ENCODE peak calls at places on chromosomes 4 and X, in four cellular contexts. T is cardiac muscle cell, G is upper lobe of left lung, Z is adrenal gland. J is an unnamed sample.

GRCh38 chr4:55553442-55553841 is 6.7 kb upstream of the CLOCK start:
- DNase-seq in T (peak), G (no peak), Z (no peak), J (peak)

GRCh38 chr4:38366451-38366850 is 297.5 kb upstream of the KLF3 start:
- DNase-seq in T (peak), G (no peak), Z (peak), J (no peak)

GRCh38 chrX:46375831-46376230 is 169.4 kb downstream of the ZNF674 start:
- DNase-seq in T (no peak), G (no peak), Z (no peak), J (no peak)

GRCh38 chr4:171203425-171203824 is 609.8 kb upstream of the GALNTL6 start:
- DNase-seq in T (no peak), G (no peak), Z (no peak), J (no peak)

GRCh38 chr4:5956285-5957021 is 61.8 kb downstream of the C4orf50 start:
- DNase-seq in T (no peak), G (no peak), Z (peak), J (no peak)

GRCh38 chr4:1777822-1778641 is 15.1 kb upstream of the FGFR3 start:
- DNase-seq in T (peak), G (no peak), Z (no peak), J (no peak)

GRCh38 chrX:55014897-55015299 is 14.7 kb downstream of the APEX2 start:
- DNase-seq in T (no peak), G (no peak), Z (no peak), J (no peak)

GRCh38 chr4:86357608-86358007 is 2.2 kb downstream of the MAPK10 start:
- DNase-seq in T (no peak), G (no peak), Z (no peak), J (no peak)

GRCh38 chr4:145882594-145882993 is 56.0 kb downstream of the ZNF827 start:
- DNase-seq in T (no peak), G (no peak), Z (no peak), J (no peak)

GRCh38 chrX:110180176-110180927 is 137.5 kb downstream of the AMMECR1 start:
- DNase-seq in T (peak), G (no peak), Z (peak), J (no peak)

GRCh38 chr4:75180790-75181776 is 248.2 kb downstream of the PARM1 start:
- DNase-seq in T (peak), G (no peak), Z (no peak), J (no peak)

GRCh38 chr4:17173300-17173699 is 274.9 kb upstream of the LDB2 start:
- DNase-seq in T (no peak), G (no peak), Z (no peak), J (no peak)

GRCh38 chr4:184860018-184860530 is 34.3 kb upstream of the ACSL1 start:
- DNase-seq in T (no peak), G (no peak), Z (no peak), J (no peak)

GRCh38 chrX:45628041-45628440 is 427.4 kb upstream of the DIPK2B start:
- DNase-seq in T (no peak), G (no peak), Z (no peak), J (no peak)

GRCh38 chrX:11499076-11500044 is 166.4 kb downstream of the ARHGAP6 start:
- DNase-seq in T (peak), G (no peak), Z (no peak), J (no peak)

GRCh38 chr4:17613761-17614415 is 553 bp upstream of the MED28 start:
- DNase-seq in T (peak), G (no peak), Z (no peak), J (peak)

GRCh38 chr4:112813790-112814189 is 176.8 kb downstream of the LARP7 start:
- DNase-seq in T (peak), G (no peak), Z (no peak), J (peak)

GRCh38 chrX:40006025-40007017 is 91.4 kb downstream of the BCOR start:
- DNase-seq in T (peak), G (peak), Z (no peak), J (peak)

GRCh38 chrX:2401201-2401589 is 99.6 kb downstream of the DHRSX start:
- DNase-seq in T (peak), G (no peak), Z (no peak), J (no peak)

GRCh38 chr4:172202480-172203076 is 389.4 kb downstream of the GALNTL6 start:
- DNase-seq in T (peak), G (no peak), Z (no peak), J (no peak)

GRCh38 chrX:81021478-81021877 is 180.2 kb downstream of the HMGN5 start:
- DNase-seq in T (no peak), G (no peak), Z (no peak), J (no peak)

GRCh38 chr4:5858020-5858769 is 34.7 kb downstream of the CRMP1 start:
- DNase-seq in T (no peak), G (no peak), Z (no peak), J (no peak)

GRCh38 chr4:141046255-141046654 is 87.0 kb downstream of the RNF150 start:
- DNase-seq in T (peak), G (no peak), Z (no peak), J (peak)

GRCh38 chrX:40106677-40107290 is 9.0 kb upstream of the BCOR start:
- DNase-seq in T (no peak), G (no peak), Z (no peak), J (no peak)

GRCh38 chr4:155960522-155960921 is 6.9 kb upstream of the CTSO start:
- DNase-seq in T (peak), G (no peak), Z (no peak), J (no peak)

GRCh38 chr4:68582339-68582717 is 6.2 kb upstream of the UGT2B17 start:
- DNase-seq in T (no peak), G (no peak), Z (no peak), J (no peak)

DNA sequence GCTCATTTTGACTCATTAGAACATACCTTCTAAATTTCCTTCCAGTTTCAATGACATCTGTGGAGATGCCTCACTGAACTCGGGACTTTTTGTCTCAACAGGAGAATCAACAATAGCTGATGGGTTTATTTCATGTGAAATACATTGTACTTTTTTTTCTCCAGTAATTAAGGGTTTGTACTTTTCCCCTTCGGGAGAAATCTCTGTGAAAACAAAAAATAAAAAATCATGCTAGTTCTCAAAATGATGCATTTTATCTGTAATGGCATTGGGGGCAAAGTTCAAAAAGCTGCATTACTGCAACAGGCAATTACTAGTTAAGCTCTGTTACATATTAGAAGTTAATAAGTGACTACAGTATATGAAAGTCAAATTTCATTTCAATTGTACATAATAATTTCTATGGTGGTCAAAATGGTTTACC is 167.3 kb upstream of the SH3RF1 start:
- DNase-seq in T (no peak), G (no peak), Z (no peak), J (no peak)
- TF ChIP-seq CTCF in T (no peak), G (no peak), Z (no peak), J (no peak)

GRCh38 chr4:79862842-79863241 is 210.2 kb downstream of the ANTXR2 start:
- DNase-seq in T (no peak), G (no peak), Z (no peak), J (no peak)
- TF ChIP-seq CTCF in T (no peak), G (no peak), Z (no peak), J (no peak)

DNA sequence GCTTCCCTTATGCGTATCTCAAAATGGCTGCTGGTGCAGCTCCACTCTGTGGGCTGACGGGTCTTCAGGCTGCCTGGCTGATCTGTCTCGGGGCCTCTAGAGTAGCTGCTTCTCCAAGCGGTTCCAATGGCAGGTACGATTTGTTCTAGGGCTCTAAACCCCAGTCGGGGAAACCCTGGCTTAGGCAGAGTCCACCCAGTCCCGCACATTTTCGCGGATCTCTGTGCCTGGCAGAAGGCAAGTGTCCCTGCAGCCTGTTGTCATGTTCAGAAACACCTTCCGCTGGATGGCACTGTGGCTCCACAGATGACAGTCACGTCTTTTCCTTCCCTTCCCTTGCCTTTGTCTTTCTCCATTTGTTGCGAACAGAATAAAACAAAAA is 54.4 kb downstream of the NBDY start:
- DNase-seq in T (no peak), G (no peak), Z (peak), J (no peak)
- TF ChIP-seq CTCF in T (no peak), G (no peak), Z (no peak), J (no peak)

DNA sequence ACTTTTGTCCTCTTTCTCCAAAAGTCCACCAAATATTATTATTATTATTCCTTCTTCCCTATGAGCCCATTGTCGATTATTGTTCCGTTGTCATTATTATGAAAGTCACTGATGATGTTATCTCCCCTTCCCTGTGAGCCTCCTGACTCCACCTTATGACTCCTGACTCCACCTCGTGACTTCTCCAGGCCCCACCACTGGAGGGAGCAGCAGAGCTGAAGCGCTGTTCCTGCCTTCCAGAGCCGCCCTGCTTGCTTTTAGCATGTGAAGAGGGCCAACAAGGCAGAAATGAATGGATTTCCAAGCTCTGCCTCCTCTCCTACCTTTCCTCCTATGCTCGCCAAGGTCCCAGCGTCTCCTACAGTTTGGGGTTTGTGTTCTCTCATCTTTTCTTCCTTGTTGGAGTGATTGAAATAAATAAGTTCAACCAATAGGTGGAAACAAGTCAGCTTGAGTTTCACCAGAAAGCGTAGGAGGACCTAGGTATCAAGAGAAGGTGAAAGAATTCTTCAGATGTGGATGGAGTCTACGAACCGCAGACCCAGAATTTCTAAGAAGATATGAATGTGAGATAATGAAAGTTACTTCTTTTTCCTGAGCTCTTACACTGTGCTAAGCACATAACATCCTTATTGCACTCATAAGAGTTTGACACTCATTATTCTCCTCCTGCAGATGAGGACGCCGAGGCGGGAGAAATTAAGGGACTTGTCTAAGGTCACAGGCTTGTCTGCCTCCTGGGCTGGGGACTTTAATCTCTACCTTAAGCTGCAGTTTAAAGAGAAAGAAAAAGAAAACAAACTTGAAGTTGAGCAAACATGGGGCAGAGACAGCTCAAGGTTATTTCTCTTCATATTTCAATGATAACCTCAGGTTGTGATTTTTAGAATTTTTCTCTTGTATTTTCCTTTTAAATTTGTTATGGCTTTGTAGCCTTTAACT is 26.1 kb downstream of the IGSF1 start:
- DNase-seq in T (no peak), G (no peak), Z (no peak), J (peak)
- TF ChIP-seq CTCF in T (no peak), G (no peak), Z (no peak), J (no peak)

GRCh38 chr4:159764343-159764952 is 661.6 kb downstream of the RAPGEF2 start:
- DNase-seq in T (peak), G (no peak), Z (peak), J (peak)
- TF ChIP-seq CTCF in T (peak), G (peak), Z (peak), J (peak)

GRCh38 chr4:163111588-163111987 is 55.1 kb downstream of the NAF1 start:
- DNase-seq in T (peak), G (no peak), Z (no peak), J (no peak)
- TF ChIP-seq CTCF in T (peak), G (peak), Z (peak), J (no peak)

DNA sequence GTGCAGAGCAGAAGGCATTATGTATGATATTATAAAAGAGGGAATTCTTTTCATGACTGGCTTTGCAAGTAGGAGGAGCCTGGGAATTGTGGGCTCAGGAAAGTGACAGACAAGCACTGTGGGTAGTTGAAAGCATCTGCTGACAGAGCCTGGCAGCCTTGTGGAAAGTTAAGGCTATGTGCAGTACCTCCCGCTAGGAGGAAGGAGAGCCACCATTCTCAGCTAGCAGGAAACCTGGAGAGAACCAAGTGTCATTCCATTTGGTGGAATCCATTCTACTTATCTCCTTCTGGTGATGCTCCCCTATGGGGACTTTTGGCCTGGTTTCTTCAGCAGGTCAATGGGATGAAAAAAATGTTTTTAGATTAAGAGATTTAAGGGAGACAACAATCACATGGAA is 81.8 kb downstream of the ASB9 start:
- DNase-seq in T (no peak), G (no peak), Z (no peak), J (no peak)
- TF ChIP-seq CTCF in T (no peak), G (no peak), Z (no peak), J (no peak)

J was measured in activated CD8-positive, alpha-beta T cell treated with anti-CD3 and anti-CD28 coated beads for 36 hours.